ENCODE peak calls at places on chromosomes 16 and 17, in seven cellular contexts. F is CD4-positive, CD25-positive, alpha-beta regulatory T cell; Q is right cardiac atrium; D is iPS DF 6.9; K is HCT116; Y is naive thymus-derived CD4-positive, alpha-beta T cell; N is endodermal cell. E is an unnamed sample.

GRCh38 chr17:50931003-50931878 is 65.1 kb upstream of the TOB1 start:
- DNase-seq in N (peak; percentile 95), Q (peak; percentile 95), K (no peak), D (no peak), Y (peak; percentile 58), F (peak; percentile 22), E (peak; percentile 95)

GRCh38 chr16:22161999-22162657 is at the start of gene SDR42E2:
- DNase-seq in Y (peak; percentile 40), F (peak; percentile 26), Q (no peak), K (no peak), D (no peak), N (peak; percentile 91), E (no peak)

GRCh38 chr17:324151-324571 is 28.4 kb downstream of the RPH3AL start:
- DNase-seq in K (no peak), Q (no peak), F (no peak), Y (no peak), N (peak; percentile 40), D (no peak), E (peak; percentile 19)

GRCh38 chr16:50560903-50561863 is 13.0 kb downstream of the NKD1 start:
- DNase-seq in Q (no peak), F (no peak), D (no peak), N (no peak), K (no peak), Y (no peak), E (no peak)

GRCh38 chr16:12235110-12235509 is 258.6 kb downstream of the SNX29 start:
- DNase-seq in D (no peak), K (no peak), F (no peak), Q (no peak), N (no peak), Y (no peak), E (no peak)

GRCh38 chr16:30724641-30725464 is 23.4 kb upstream of the PHKG2 start:
- DNase-seq in D (no peak), N (no peak), K (no peak), F (no peak), Y (no peak), Q (no peak), E (no peak)

GRCh38 chr16:85327731-85328664 is 215.7 kb upstream of the CIBAR2 start:
- DNase-seq in Q (no peak), F (no peak), K (peak; percentile 39), Y (no peak), N (peak; percentile 98), D (peak; percentile 86), E (no peak)

GRCh38 chr17:39221572-39221971 is 4.2 kb downstream of the STAC2 start:
- DNase-seq in K (no peak), D (no peak), N (peak; percentile 47), F (no peak), Y (no peak), Q (no peak), E (no peak)

GRCh38 chr16:85767569-85767968 is 16.7 kb upstream of the C16orf74 start:
- DNase-seq in K (peak; percentile 67), D (no peak), Q (no peak), F (no peak), Y (no peak), N (no peak), E (no peak)

GRCh38 chr16:27639588-27640276 is 89.8 kb downstream of the KATNIP start:
- DNase-seq in N (peak; percentile 78), Q (no peak), Y (no peak), D (peak; percentile 35), K (peak; percentile 21), F (no peak), E (peak; percentile 79)

GRCh38 chr16:67931712-67932461 is at the start of gene CTRL:
- DNase-seq in Q (no peak), N (peak; percentile 81), Y (no peak), F (no peak), K (no peak), D (no peak), E (peak; percentile 39)

GRCh38 chr17:12288007-12288406 is 267.3 kb downstream of the MAP2K4 start:
- DNase-seq in D (no peak), N (no peak), F (no peak), Q (no peak), K (no peak), Y (no peak), E (no peak)

GRCh38 chr16:31464348-31464769 is 5.1 kb downstream of the ARMC5 start:
- DNase-seq in D (no peak), F (no peak), Q (no peak), Y (no peak), K (no peak), N (no peak), E (no peak)

GRCh38 chr16:55508941-55509920 is at the start of gene LPCAT2:
- DNase-seq in N (peak; percentile 98), F (no peak), K (peak; percentile 71), Q (peak; percentile 96), D (peak; percentile 61), Y (no peak), E (no peak)

GRCh38 chr16:8864480-8864879 is 4.3 kb downstream of the CARHSP1 start:
- DNase-seq in Y (no peak), D (no peak), F (no peak), K (no peak), N (no peak), Q (peak; percentile 79), E (no peak)

GRCh38 chr16:4358831-4359561 is 7.9 kb upstream of the PAM16 start:
- DNase-seq in K (no peak), N (peak; percentile 95), D (no peak), Y (peak; percentile 57), F (peak; percentile 53), Q (peak; percentile 88), E (peak; percentile 89)

GRCh38 chr16:80319181-80319580 is 221.6 kb upstream of the DYNLRB2 start:
- DNase-seq in Y (no peak), D (no peak), N (no peak), K (no peak), Q (no peak), F (no peak), E (peak; percentile 57)

GRCh38 chr17:2084766-2085647 is 30.1 kb downstream of the HIC1 start:
- DNase-seq in Y (no peak), D (no peak), F (no peak), N (no peak), K (no peak), Q (peak; percentile 84), E (no peak)

GRCh38 chr17:29005936-29006438 is at the start of gene SEZ6:
- DNase-seq in Q (peak; percentile 91), N (peak; percentile 98), K (peak; percentile 8), F (peak; percentile 17), D (no peak), Y (peak; percentile 49), E (peak; percentile 88)

GRCh38 chr17:54899201-54899600 is 1.5 kb upstream of the TOM1L1 start:
- DNase-seq in F (no peak), Q (no peak), Y (no peak), D (no peak), N (no peak), K (no peak), E (no peak)

GRCh38 chr17:54900457-54901229 is at the start of gene TOM1L1:
- DNase-seq in Q (peak; percentile 84), D (no peak), F (no peak), N (peak; percentile 97), K (peak; percentile 86), Y (peak; percentile 8), E (no peak)

GRCh38 chr17:54898576-54898975 is 2.1 kb upstream of the TOM1L1 start:
- DNase-seq in F (no peak), N (no peak), Y (no peak), D (no peak), K (no peak), Q (no peak), E (no peak)

GRCh38 chr17:54901230-54901847 is 687 bp downstream of the TOM1L1 start:
- DNase-seq in Q (no peak), K (peak; percentile 48), N (no peak), F (no peak), D (no peak), Y (no peak), E (no peak)

GRCh38 chr17:54899721-54900456 is 763 bp upstream of the TOM1L1 start:
- DNase-seq in D (no peak), Q (no peak), K (no peak), F (no peak), N (peak; percentile 80), Y (no peak), E (no peak)
- H3K4me3 ChIP-seq in D (peak overlapping the region; percentile 47), Q (peak overlapping the region; percentile 43), K (peak overlapping the region; percentile 76), F (no peak overlapping the region), N (peak overlapping the region; percentile 93), Y (no peak overlapping the region), E (no peak overlapping the region)

GRCh38 chr16:926715-927114 is 44.1 kb downstream of the LMF1 start:
- DNase-seq in K (no peak), F (no peak), D (no peak), Y (no peak), N (no peak), Q (no peak), E (no peak)

GRCh38 chr16:927931-928330 is 42.9 kb downstream of the LMF1 start:
- DNase-seq in K (no peak), N (no peak), D (no peak), Y (no peak), Q (no peak), F (no peak), E (no peak)

GRCh38 chr16:929227-929669 is 41.5 kb downstream of the LMF1 start:
- DNase-seq in Q (no peak), F (no peak), Y (no peak), K (no peak), D (no peak), N (peak; percentile 59), E (no peak)

GRCh38 chr16:928526-928925 is 42.3 kb downstream of the LMF1 start:
- DNase-seq in D (no peak), Y (no peak), Q (no peak), F (no peak), K (no peak), N (no peak), E (no peak)

DNA sequence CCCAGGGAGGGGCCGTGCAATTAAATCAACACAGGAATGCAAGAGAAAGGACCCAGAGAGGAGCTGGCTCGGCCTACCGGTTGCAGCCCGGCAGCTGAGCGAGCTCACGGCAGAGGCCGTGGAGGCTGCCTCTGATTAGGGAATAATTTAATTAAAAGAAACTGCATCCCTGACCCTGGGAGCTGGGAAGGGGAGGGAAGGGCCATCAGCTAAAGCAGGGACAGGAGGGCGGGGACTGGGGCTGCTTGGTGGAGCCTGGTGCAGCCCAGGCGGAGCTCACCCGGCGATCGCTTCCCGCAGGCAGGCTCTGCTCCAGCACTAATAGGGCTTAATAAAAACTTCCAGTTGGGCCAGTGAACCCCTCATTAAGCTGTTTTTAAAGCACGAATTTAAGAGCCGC is 43.4 kb downstream of the LMF1 start:
- DNase-seq in Y (no peak), K (no peak), N (no peak), D (no peak), Q (no peak), F (no peak), E (no peak)
- H3K27me3 ChIP-seq in Y (no peaks in the 10 kb centered on the region), K (no peaks in the 10 kb centered on the region), N (no peaks in the 10 kb centered on the region), D (no peaks in the 10 kb centered on the region), Q (no peaks in the 10 kb centered on the region), F (no peaks in the 10 kb centered on the region), E (no peaks in the 10 kb centered on the region)

DNA sequence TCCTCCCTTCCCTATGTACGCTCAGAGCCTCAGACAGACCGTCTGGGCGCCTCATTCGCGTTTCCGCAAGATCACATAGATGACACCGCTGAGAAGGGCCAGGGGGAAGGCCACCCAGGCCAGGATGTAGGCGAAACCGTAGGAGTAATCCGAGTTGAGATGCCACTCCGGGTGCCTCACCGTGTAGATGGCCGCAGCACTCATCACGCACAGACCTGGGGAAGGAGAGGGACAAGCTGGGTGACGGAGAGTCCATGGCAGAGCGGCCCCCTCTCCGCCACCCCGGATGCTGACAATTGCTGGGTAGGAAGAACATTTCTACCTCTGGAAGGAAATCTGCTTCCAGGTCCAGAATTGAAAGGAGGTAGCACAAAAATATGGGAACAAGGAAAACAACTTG is 34.3 kb downstream of the PMP22 start:
- DNase-seq in K (no peak), Q (no peak), F (no peak), N (no peak), Y (no peak), D (no peak), E (no peak)
- H3K27ac ChIP-seq in K (no peak overlapping the region), Q (no peak overlapping the region), F (no peak overlapping the region), N (no peak overlapping the region), Y (no peak overlapping the region), D (no peak overlapping the region), E (no peak overlapping the region)

GRCh38 chr17:82053130-82053529 is 1.4 kb downstream of the GPS1 start:
- DNase-seq in Q (peak; percentile 34), N (no peak), F (no peak), D (no peak), Y (no peak), K (no peak), E (no peak)
- H3K4me3 ChIP-seq in Q (no peak overlapping the region), N (peak overlapping the region; percentile 89), F (no peak overlapping the region), D (no peak overlapping the region), Y (peak overlapping the region; percentile 74), K (peak overlapping the region; percentile 99), E (peak overlapping the region; percentile 99)